ENCODE peak calls at places on chromosomes 12 and 14, in eight cellular contexts. O, G, H, F, V, Z, J and I are unnamed samples.

GRCh38 chr14:93893550-93894329 is 33.4 kb upstream of the FAM181A start:
- DNase-seq in O (no peak), G (no peak), H (no peak), F (no peak), V (no peak), Z (no peak), J (no peak), I (no peak)

GRCh38 chr12:56628671-56629458 is 1.3 kb downstream of the BAZ2A start:
- DNase-seq in O (peak), G (peak), H (peak), F (peak), V (no peak), Z (peak), J (no peak), I (peak)

GRCh38 chr12:53955036-53955775 is 503 bp downstream of the HOXC12 start:
- DNase-seq in O (no peak), G (no peak), H (no peak), F (no peak), V (no peak), Z (no peak), J (no peak), I (no peak)

GRCh38 chr14:37170237-37170636 is 2.2 kb downstream of the SLC25A21 start:
- DNase-seq in O (no peak), G (no peak), H (no peak), F (no peak), V (no peak), Z (no peak), J (no peak), I (no peak)

GRCh38 chr14:56181666-56182065 is 63.5 kb downstream of the PELI2 start:
- DNase-seq in O (no peak), G (no peak), H (no peak), F (no peak), V (no peak), Z (no peak), J (no peak), I (no peak)

GRCh38 chr14:99383457-99384428 is 96.9 kb downstream of the SETD3 start:
- DNase-seq in O (no peak), G (no peak), H (no peak), F (peak), V (no peak), Z (no peak), J (no peak), I (no peak)

GRCh38 chr12:4147051-4147481 is 126.5 kb upstream of the CCND2 start:
- DNase-seq in O (no peak), G (no peak), H (no peak), F (no peak), V (no peak), Z (no peak), J (no peak), I (no peak)

GRCh38 chr12:105492591-105492990 is 162.1 kb downstream of the C12orf75 start:
- DNase-seq in O (no peak), G (peak), H (peak), F (no peak), V (no peak), Z (no peak), J (no peak), I (no peak)

GRCh38 chr14:96901227-96901626 is 104.0 kb downstream of the VRK1 start:
- DNase-seq in O (no peak), G (no peak), H (no peak), F (no peak), V (no peak), Z (no peak), J (no peak), I (no peak)

GRCh38 chr14:91482278-91483023 is 27.7 kb downstream of the PPP4R3A start:
- DNase-seq in O (no peak), G (peak), H (peak), F (peak), V (no peak), Z (no peak), J (no peak), I (no peak)

GRCh38 chr14:89977668-89978067 is 21.9 kb downstream of the TDP1 start:
- DNase-seq in O (no peak), G (no peak), H (no peak), F (no peak), V (no peak), Z (no peak), J (no peak), I (no peak)

GRCh38 chr14:68088463-68088862 is 268.9 kb downstream of the RAD51B start:
- DNase-seq in O (peak), G (peak), H (peak), F (no peak), V (no peak), Z (no peak), J (no peak), I (no peak)

GRCh38 chr12:2092890-2093289 is 40.1 kb downstream of the CACNA1C start:
- DNase-seq in O (peak), G (peak), H (no peak), F (no peak), V (no peak), Z (no peak), J (peak), I (no peak)

GRCh38 chr14:92503756-92504491 is 9.7 kb upstream of the RIN3 start:
- DNase-seq in O (no peak), G (peak), H (peak), F (peak), V (no peak), Z (no peak), J (no peak), I (no peak)

GRCh38 chr14:96072076-96072475 is 32.9 kb downstream of the C14orf132 start:
- DNase-seq in O (no peak), G (no peak), H (no peak), F (no peak), V (no peak), Z (peak), J (no peak), I (no peak)

GRCh38 chr14:102431751-102432150 is 69.0 kb downstream of the TECPR2 start:
- DNase-seq in O (no peak), G (no peak), H (no peak), F (no peak), V (no peak), Z (no peak), J (no peak), I (no peak)

GRCh38 chr12:130120012-130120805 is 42.1 kb upstream of the FZD10 start:
- DNase-seq in O (no peak), G (no peak), H (no peak), F (no peak), V (no peak), Z (no peak), J (no peak), I (no peak)

GRCh38 chr12:114186241-114187002 is 219.5 kb downstream of the TBX5 start:
- DNase-seq in O (no peak), G (no peak), H (no peak), F (no peak), V (no peak), Z (no peak), J (no peak), I (no peak)

GRCh38 chr12:23349550-23349949 is 599.9 kb downstream of the SOX5 start:
- DNase-seq in O (no peak), G (no peak), H (no peak), F (no peak), V (no peak), Z (no peak), J (no peak), I (no peak)

GRCh38 chr12:14774944-14775651 is 28.2 kb downstream of the WBP11 start:
- DNase-seq in O (peak), G (peak), H (peak), F (peak), V (no peak), Z (peak), J (peak), I (peak)

GRCh38 chr14:96783306-96784224 is 13.6 kb upstream of the VRK1 start:
- DNase-seq in O (no peak), G (no peak), H (no peak), F (no peak), V (no peak), Z (no peak), J (no peak), I (no peak)

GRCh38 chr12:50275545-50275944 is 7.8 kb downstream of the LIMA1 start:
- DNase-seq in O (peak), G (peak), H (no peak), F (no peak), V (no peak), Z (no peak), J (no peak), I (no peak)

GRCh38 chr12:19220861-19221466 is 91.4 kb downstream of the PLEKHA5 start:
- DNase-seq in O (no peak), G (peak), H (peak), F (peak), V (no peak), Z (no peak), J (no peak), I (no peak)

GRCh38 chr12:6215932-6216494 is 15.8 kb downstream of the CD9 start:
- DNase-seq in O (no peak), G (peak), H (peak), F (peak), V (peak), Z (peak), J (peak), I (no peak)

GRCh38 chr12:107917912-107918800 is 143.7 kb downstream of the ASCL4 start:
- DNase-seq in O (no peak), G (peak), H (peak), F (peak), V (no peak), Z (no peak), J (no peak), I (no peak)

GRCh38 chr12:127509066-127509778 is 757.7 kb upstream of the TMEM132C start:
- DNase-seq in O (no peak), G (no peak), H (peak), F (peak), V (no peak), Z (no peak), J (no peak), I (no peak)

GRCh38 chr14:81269100-81269978 is 48.6 kb upstream of the GTF2A1 start:
- DNase-seq in O (peak), G (peak), H (peak), F (peak), V (peak), Z (no peak), J (no peak), I (peak)

GRCh38 chr12:127742231-127742630 is 524.7 kb upstream of the TMEM132C start:
- DNase-seq in O (no peak), G (no peak), H (no peak), F (no peak), V (no peak), Z (no peak), J (no peak), I (no peak)

GRCh38 chr12:95848575-95849388 is 10.0 kb upstream of the SNRPF start:
- DNase-seq in O (no peak), G (peak), H (peak), F (peak), V (no peak), Z (no peak), J (no peak), I (no peak)

GRCh38 chr14:68627050-68627867 is 165.6 kb downstream of the ZFP36L1 start:
- DNase-seq in O (peak), G (peak), H (no peak), F (no peak), V (peak), Z (no peak), J (peak), I (no peak)

DNA sequence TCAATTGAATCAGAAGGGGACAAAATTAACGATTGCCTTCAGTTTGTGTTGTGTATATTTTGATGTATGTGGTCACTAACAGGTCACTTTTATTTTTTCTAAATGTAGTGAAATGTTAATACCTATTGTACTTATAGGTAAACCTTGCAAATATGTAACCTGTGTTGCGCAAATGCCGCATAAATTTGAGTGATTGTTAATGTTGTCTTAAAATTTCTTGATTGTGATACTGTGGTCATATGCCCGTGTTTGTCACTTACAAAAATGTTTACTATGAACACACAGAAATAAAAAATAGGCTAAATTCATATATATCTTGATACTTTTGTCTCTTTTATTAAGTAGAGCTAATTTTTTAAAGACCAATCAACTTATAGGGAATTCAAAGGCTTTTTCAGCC is 2.8 kb downstream of the FOXG1 start:
- DNase-seq in O (no peak), G (no peak), H (no peak), F (no peak), V (no peak), Z (no peak), J (no peak), I (no peak)
- H3K4me3 ChIP-seq in O (no peak), G (no peak), H (no peak), F (no peak), V (no peak), Z (no peak), J (no peak), I (no peak)

GRCh38 chr12:29782285-29782820 is 1.4 kb downstream of the TMTC1 start:
- DNase-seq in O (peak), G (peak), H (peak), F (peak), V (peak), Z (no peak), J (no peak), I (peak)

GRCh38 chr12:29783773-29784666 is at the start of gene TMTC1:
- DNase-seq in O (peak), G (peak), H (peak), F (peak), V (no peak), Z (peak), J (no peak), I (no peak)

GRCh38 chr12:29781705-29782266 is 2.0 kb downstream of the TMTC1 start:
- DNase-seq in O (no peak), G (no peak), H (no peak), F (no peak), V (no peak), Z (no peak), J (no peak), I (no peak)

GRCh38 chr12:29781176-29781575 is 2.6 kb downstream of the TMTC1 start:
- DNase-seq in O (no peak), G (no peak), H (no peak), F (no peak), V (no peak), Z (no peak), J (no peak), I (no peak)

GRCh38 chr12:29782821-29783772 is 645 bp downstream of the TMTC1 start:
- DNase-seq in O (peak), G (peak), H (peak), F (no peak), V (no peak), Z (peak), J (no peak), I (peak)
- TF ChIP-seq CTCF in O (no peak), G (no peak), H (no peak), F (no peak), V (no peak), Z (no peak), J (no peak), I (no peak)

GRCh38 chr12:27564612-27565213 is 40.7 kb downstream of the PPFIBP1 start:
- DNase-seq in O (no peak), G (no peak), H (no peak), F (no peak), V (no peak), Z (no peak), J (no peak), I (no peak)
- H3K4me3 ChIP-seq in O (no peak), G (no peak), H (no peak), F (no peak), V (no peak), Z (no peak), J (no peak), I (no peak)

DNA sequence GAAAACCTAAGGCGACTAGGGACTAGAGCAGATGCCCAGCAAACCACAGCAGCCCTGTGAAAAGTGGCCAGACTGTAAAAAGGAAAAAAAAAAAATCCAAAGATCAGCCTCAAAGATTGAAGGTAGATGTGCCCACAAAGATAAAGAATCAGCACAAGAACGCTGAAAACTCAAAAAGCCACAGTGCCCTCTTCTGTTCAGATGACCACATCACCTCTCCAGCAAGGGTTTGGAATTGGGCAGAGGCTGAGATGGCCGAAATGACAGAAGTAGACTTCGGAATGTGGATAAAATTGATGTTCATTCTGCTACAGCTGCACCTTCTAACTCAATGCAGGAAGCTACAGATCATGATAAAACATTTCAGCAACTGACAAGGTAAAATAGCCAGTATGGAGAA is 154.4 kb downstream of the GPHN start:
- DNase-seq in O (no peak), G (peak), H (peak), F (peak), V (no peak), Z (no peak), J (no peak), I (no peak)
- TF ChIP-seq CTCF in O (peak), G (peak), H (peak), F (peak), V (peak), Z (peak), J (no peak), I (peak)

GRCh38 chr14:22482782-22483553 is 106.1 kb downstream of the DAD1 start:
- DNase-seq in O (no peak), G (no peak), H (no peak), F (no peak), V (no peak), Z (no peak), J (no peak), I (no peak)

GRCh38 chr14:22487401-22487800 is 101.6 kb downstream of the DAD1 start:
- DNase-seq in O (no peak), G (no peak), H (no peak), F (no peak), V (no peak), Z (no peak), J (no peak), I (no peak)

GRCh38 chr14:22484638-22485037 is 104.4 kb downstream of the DAD1 start:
- DNase-seq in O (peak), G (peak), H (peak), F (peak), V (no peak), Z (no peak), J (no peak), I (no peak)

GRCh38 chr14:22483863-22484593 is 105.0 kb downstream of the DAD1 start:
- DNase-seq in O (no peak), G (peak), H (peak), F (peak), V (no peak), Z (no peak), J (no peak), I (no peak)

GRCh38 chr14:22485178-22485577 is 103.8 kb downstream of the DAD1 start:
- DNase-seq in O (no peak), G (peak), H (peak), F (peak), V (no peak), Z (no peak), J (no peak), I (no peak)
- H3K4me3 ChIP-seq in O (no peak), G (no peak), H (no peak), F (no peak), V (no peak), Z (no peak), J (no peak), I (no peak)

GRCh38 chr14:59870277-59871165 is at the start of gene RTN1:
- DNase-seq in O (peak), G (peak), H (peak), F (no peak), V (peak), Z (peak), J (peak), I (peak)
- TF ChIP-seq CTCF in O (no peak), G (peak), H (no peak), F (no peak), V (no peak), Z (no peak), J (no peak), I (no peak)

DNA sequence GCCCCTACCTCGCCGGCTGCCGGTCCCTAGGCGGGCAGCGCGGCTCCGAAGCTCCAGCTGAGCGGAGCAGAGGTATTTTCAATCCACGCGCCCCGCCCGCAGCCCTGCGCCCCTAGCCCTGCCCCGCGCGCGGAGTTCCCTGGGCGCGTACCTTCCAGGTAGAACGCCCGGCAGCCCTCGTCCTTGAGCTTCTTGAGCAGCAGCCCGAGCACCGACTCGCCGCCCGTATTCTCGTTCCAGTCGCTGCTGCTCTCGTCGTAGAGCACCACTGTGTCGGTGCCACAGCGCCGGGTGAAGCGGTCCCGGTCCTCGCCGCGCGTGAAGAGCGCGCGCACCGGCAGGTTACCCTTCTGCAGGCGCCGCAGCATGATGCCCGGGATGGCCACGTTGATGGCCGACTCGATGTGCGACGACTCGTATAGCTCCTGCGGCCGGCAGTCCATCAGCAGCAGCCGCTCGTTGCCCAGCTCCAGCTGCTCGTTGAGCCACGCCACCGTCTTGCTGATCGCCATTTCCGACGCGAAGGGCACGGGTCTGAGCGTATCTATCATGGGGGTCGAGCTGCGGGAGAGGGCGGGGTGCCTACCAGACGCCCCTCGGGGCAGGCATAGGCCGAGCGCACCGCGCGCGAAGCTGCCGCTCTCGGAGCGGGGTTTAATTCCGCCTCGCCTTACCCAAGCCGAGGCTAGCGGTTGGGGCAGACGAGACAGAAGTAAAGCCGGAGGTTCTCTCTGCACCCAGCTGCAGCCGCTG is 636 bp downstream of the DUSP6 start:
- DNase-seq in O (peak), G (no peak), H (peak), F (no peak), V (no peak), Z (peak), J (no peak), I (peak)
- H3K4me3 ChIP-seq in O (peak), G (peak), H (peak), F (peak), V (peak), Z (peak), J (peak), I (peak)